ENCODE peak calls at places on chromosomes 6 and 20, in ten cellular contexts. F, P, T, U, C, Z, Y, W, A and V are unnamed samples.

GRCh38 chr20:17759449-17759848 is 59.7 kb downstream of the BANF2 start:
- DNase-seq in Y (no peak), F (no peak), W (peak; percentile 24), A (no peak), U (no peak), T (no peak), P (no peak), Z (no peak), C (no peak), V (no peak)

GRCh38 chr20:38833857-38834164 is 28.3 kb downstream of the PPP1R16B start:
- DNase-seq in Z (no peak), T (no peak), F (no peak), Y (no peak), P (no peak), C (no peak), U (no peak), W (no peak), A (no peak), V (no peak)

GRCh38 chr20:63534427-63534830 is 2.7 kb downstream of the PTK6 start:
- DNase-seq in Y (no peak), T (peak; percentile 15), W (no peak), A (no peak), F (no peak), C (no peak), U (peak; percentile 43), Z (no peak), P (peak; percentile 15), V (no peak)

GRCh38 chr20:62622877-62623487 is 19.3 kb upstream of the SLCO4A1 start:
- DNase-seq in C (no peak), U (no peak), T (no peak), A (no peak), W (no peak), Y (no peak), P (no peak), F (no peak), Z (no peak), V (no peak)

GRCh38 chr6:136586295-136586694 is 36.1 kb upstream of the MAP7 start:
- DNase-seq in Y (no peak), T (no peak), C (no peak), U (no peak), W (peak; percentile 22), P (no peak), A (no peak), Z (peak; percentile 87), F (peak; percentile 48), V (no peak)

GRCh38 chr6:134864558-134864957 is 85.3 kb downstream of the ALDH8A1 start:
- DNase-seq in U (no peak), T (no peak), A (no peak), C (no peak), F (no peak), Y (no peak), W (no peak), Z (no peak), P (no peak), V (no peak)

GRCh38 chr20:57663241-57663640 is 43.0 kb upstream of the ZBP1 start:
- DNase-seq in Z (no peak), Y (no peak), W (no peak), A (no peak), P (peak; percentile 11), C (no peak), U (peak; percentile 17), T (peak; percentile 5), F (no peak), V (peak; percentile 0)

GRCh38 chr6:152720964-152721363 is 23.3 kb downstream of the MYCT1 start:
- DNase-seq in C (no peak), A (no peak), Z (no peak), F (peak; percentile 47), P (no peak), W (no peak), Y (no peak), U (no peak), T (no peak), V (no peak)

GRCh38 chr20:62368303-62368628 is 1.2 kb upstream of the LAMA5 start:
- DNase-seq in P (no peak), C (no peak), U (no peak), W (no peak), Y (no peak), T (no peak), A (no peak), F (no peak), Z (no peak), V (no peak)

GRCh38 chr6:119683022-119683421 is 333.5 kb upstream of the MAN1A1 start:
- DNase-seq in F (no peak), Z (no peak), P (no peak), W (peak; percentile 11), U (no peak), Y (no peak), T (no peak), A (no peak), C (no peak), V (no peak)

GRCh38 chr6:40889137-40889832 is 149.7 kb downstream of the UNC5CL start:
- DNase-seq in T (no peak), Z (no peak), A (no peak), W (no peak), Y (no peak), F (no peak), U (no peak), P (no peak), C (no peak), V (no peak)

DNA sequence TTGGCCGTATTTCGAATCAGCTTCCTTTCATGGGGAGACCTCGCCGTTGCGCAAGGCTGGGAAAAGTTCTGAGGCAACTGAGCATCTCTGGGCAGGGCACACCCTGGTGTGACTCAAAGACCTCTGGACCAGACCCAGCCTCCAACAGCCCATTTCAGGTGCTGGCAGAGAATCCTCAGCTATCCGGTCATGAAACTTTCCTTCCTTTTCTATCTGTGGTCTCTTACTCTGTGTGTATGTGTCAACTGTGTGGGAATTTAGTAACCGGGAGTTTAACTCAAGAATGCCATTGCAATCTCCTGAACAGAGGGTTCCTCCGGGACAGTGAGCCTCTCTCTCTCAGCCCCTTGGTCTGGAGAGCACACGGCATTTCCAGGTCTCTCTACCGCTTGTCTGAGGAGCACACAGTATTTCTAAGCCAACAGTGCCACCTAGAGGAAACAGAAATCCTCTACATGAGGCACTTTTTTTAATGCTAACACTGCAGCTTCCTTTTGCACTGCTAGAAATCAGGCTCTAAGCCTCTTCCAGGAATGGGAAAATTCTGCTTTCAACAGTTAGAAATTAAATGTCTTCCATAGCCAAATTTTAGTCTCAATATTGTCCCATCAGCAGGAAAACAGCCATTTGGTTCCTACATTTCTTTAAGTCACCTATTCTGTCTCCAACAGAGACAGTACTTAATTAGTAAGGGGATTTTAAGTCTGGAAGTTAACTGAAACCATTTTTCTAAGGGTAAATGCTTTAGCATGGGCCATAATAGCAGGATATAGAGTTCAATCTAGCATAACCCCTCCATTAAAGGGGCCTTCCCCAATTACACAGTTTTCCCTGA is 32.7 kb downstream of the PLN start:
- DNase-seq in P (no peak), Y (peak; percentile 67), Z (peak; percentile 30), C (peak; percentile 34), U (no peak), F (no peak), W (peak; percentile 91), A (peak; percentile 38), T (no peak), V (peak; percentile 36)
- TF ChIP-seq CTCF in P (no peak), Y (peak; percentile 82), Z (peak; percentile 68), C (no peak), U (peak; percentile 78), F (peak; percentile 75), W (peak; percentile 82), A (peak; percentile 77), T (peak; percentile 71), V (peak; percentile 69)

DNA sequence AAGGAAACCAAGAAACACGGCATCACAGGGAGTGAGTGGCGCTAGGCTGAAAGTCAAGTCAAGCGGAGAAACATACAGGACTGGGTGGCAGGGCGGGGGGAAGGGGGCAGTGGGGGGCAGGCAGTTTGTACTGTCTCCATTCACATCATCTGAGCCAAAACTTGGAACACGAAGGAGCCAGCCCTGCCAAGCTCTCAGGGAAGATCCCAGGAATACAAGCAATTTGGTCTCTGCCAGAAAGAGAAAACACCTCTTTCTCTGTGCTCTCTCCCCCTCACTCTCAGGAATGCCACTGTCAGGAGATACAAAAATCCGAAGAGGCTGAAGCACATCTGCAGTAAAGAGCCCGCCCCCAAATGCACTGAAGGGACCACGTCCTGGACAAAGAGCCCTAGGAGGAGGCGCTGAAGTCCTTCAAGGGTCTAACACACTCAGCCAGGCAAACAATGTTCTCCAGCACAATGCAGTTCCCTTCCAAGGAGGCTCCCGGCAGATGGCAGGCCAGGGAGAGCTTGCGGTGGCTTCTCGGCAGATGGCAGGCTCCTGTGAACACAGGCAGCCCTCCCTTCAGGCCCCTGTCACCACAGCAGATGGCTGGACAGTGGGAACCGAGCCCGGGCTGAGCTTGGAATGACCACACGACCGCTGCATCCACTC is 90.0 kb downstream of the ATP9A start:
- DNase-seq in C (no peak), P (no peak), Y (no peak), W (no peak), Z (no peak), A (peak; percentile 6), U (no peak), F (no peak), T (peak; percentile 93), V (peak; percentile 47)
- TF ChIP-seq CTCF in C (no peak), P (no peak), Y (no peak), W (no peak), Z (peak; percentile 21), A (no peak), U (no peak), F (no peak), T (no peak), V (no peak)

GRCh38 chr6:112118034-112118433 is 30.6 kb downstream of the FAM229B start:
- DNase-seq in Y (no peak), T (no peak), F (no peak), U (no peak), A (no peak), P (no peak), W (no peak), C (no peak), Z (no peak), V (no peak)

GRCh38 chr6:112113918-112114317 is 26.5 kb downstream of the FAM229B start:
- DNase-seq in P (no peak), C (no peak), T (no peak), Y (no peak), A (no peak), W (no peak), U (no peak), Z (no peak), F (no peak), V (no peak)

GRCh38 chr6:112117554-112117953 is 30.2 kb downstream of the FAM229B start:
- DNase-seq in F (peak; percentile 16), U (no peak), P (no peak), T (no peak), Z (no peak), Y (no peak), W (no peak), A (no peak), C (no peak), V (no peak)

GRCh38 chr6:112114577-112115223 is 27.3 kb downstream of the FAM229B start:
- DNase-seq in Z (no peak), U (no peak), F (no peak), P (no peak), T (no peak), Y (no peak), C (no peak), W (no peak), A (no peak), V (no peak)

GRCh38 chr6:112116215-112116614 is 28.8 kb downstream of the FAM229B start:
- DNase-seq in U (no peak), W (no peak), Y (no peak), Z (no peak), A (no peak), F (no peak), T (no peak), C (no peak), P (no peak), V (no peak)
- TF ChIP-seq CTCF in U (no peak), W (no peak), Y (peak; percentile 38), Z (no peak), A (no peak), F (no peak), T (no peak), C (no peak), P (no peak), V (no peak)

GRCh38 chr6:11177271-11177670 is 55.2 kb downstream of the NEDD9 start:
- DNase-seq in A (no peak), P (no peak), U (no peak), C (no peak), Z (no peak), Y (no peak), W (no peak), F (no peak), T (no peak), V (no peak)
- TF ChIP-seq CTCF in A (no peak), P (no peak), U (no peak), C (no peak), Z (no peak), Y (no peak), W (no peak), F (no peak), T (no peak), V (no peak)